ENCODE peak calls at places on chromosomes 3 and 15, in four cellular contexts. T, Q, V and J are unnamed samples.

GRCh38 chr3:46948830-46949671 is 27.5 kb downstream of the CCDC12 start:
- DNase-seq in T (no peak), Q (peak; percentile 50), V (peak; percentile 16), J (no peak)

GRCh38 chr3:19816631-19817030 is 117.4 kb downstream of the EFHB start:
- DNase-seq in V (no peak), Q (peak; percentile 60), T (no peak), J (no peak)

GRCh38 chr3:193975072-193975535 is 160.8 kb upstream of the HES1 start:
- DNase-seq in Q (peak; percentile 94), V (no peak), T (peak; percentile 81), J (no peak)

GRCh38 chr15:23569513-23569912 is 4.0 kb downstream of the MKRN3 start:
- DNase-seq in V (no peak), T (no peak), Q (peak; percentile 13), J (no peak)

GRCh38 chr3:157532529-157533297 is 29.5 kb upstream of the VEPH1 start:
- DNase-seq in Q (peak; percentile 93), V (no peak), T (peak; percentile 68), J (peak; percentile 58)

GRCh38 chr3:183766745-183767606 is 58.4 kb downstream of the MAP6D1 start:
- DNase-seq in Q (peak; percentile 88), T (peak; percentile 54), V (peak; percentile 77), J (no peak)

GRCh38 chr15:70112018-70112395 is 14.3 kb upstream of the TLE3 start:
- DNase-seq in T (no peak), Q (no peak), V (no peak), J (no peak)

GRCh38 chr15:34436956-34437442 is 609 bp downstream of the GOLGA8A start:
- DNase-seq in V (peak; percentile 69), T (peak; percentile 35), Q (peak; percentile 51), J (no peak)

GRCh38 chr3:157160652-157161480 is 919 bp upstream of the CCNL1 start:
- DNase-seq in T (no peak), Q (peak; percentile 68), V (peak; percentile 75), J (peak; percentile 77)

GRCh38 chr3:186452517-186452916 is 90.5 kb upstream of the DGKG start:
- DNase-seq in T (no peak), V (no peak), Q (peak; percentile 27), J (peak; percentile 46)

GRCh38 chr15:64979252-64979710 is 10.4 kb downstream of the SPG21 start:
- DNase-seq in T (no peak), Q (peak; percentile 42), V (no peak), J (no peak)

GRCh38 chr3:157471051-157471450 is 32.2 kb downstream of the VEPH1 start:
- DNase-seq in V (no peak), Q (no peak), T (no peak), J (no peak)

GRCh38 chr3:142966808-142967207 is 3.3 kb upstream of the PAQR9 start:
- DNase-seq in V (no peak), Q (no peak), T (no peak), J (no peak)

GRCh38 chr3:17481116-17481515 is 261.3 kb downstream of the TBC1D5 start:
- DNase-seq in T (no peak), V (no peak), Q (no peak), J (no peak)

GRCh38 chr3:80232760-80233159 is 465.0 kb upstream of the ROBO1 start:
- DNase-seq in T (no peak), V (no peak), Q (peak; percentile 78), J (peak; percentile 10)

GRCh38 chr3:57890874-57891273 is 117.3 kb upstream of the FLNB start:
- DNase-seq in V (no peak), T (no peak), Q (no peak), J (peak; percentile 10)

GRCh38 chr3:156551746-156552145 is 3.2 kb downstream of the SSR3 start:
- DNase-seq in V (no peak), T (no peak), Q (peak; percentile 60), J (peak; percentile 65)

GRCh38 chr15:77064539-77065308 is 6.2 kb downstream of the TSPAN3 start:
- DNase-seq in V (no peak), Q (no peak), T (no peak), J (no peak)

GRCh38 chr3:194890086-194890485 is 204.4 kb downstream of the FAM43A start:
- DNase-seq in Q (no peak), V (no peak), T (no peak), J (no peak)

GRCh38 chr3:189233225-189233858 is 61.6 kb downstream of the TPRG1 start:
- DNase-seq in T (peak; percentile 47), Q (peak; percentile 81), V (no peak), J (no peak)

GRCh38 chr15:70048196-70048565 is 49.5 kb downstream of the TLE3 start:
- DNase-seq in Q (no peak), T (no peak), V (peak; percentile 25), J (no peak)

GRCh38 chr3:31571325-31571724 is 38.6 kb downstream of the STT3B start:
- DNase-seq in T (no peak), Q (no peak), V (no peak), J (no peak)

GRCh38 chr3:133092676-133093075 is 54.5 kb downstream of the TMEM108 start:
- DNase-seq in Q (no peak), V (no peak), T (no peak), J (no peak)

GRCh38 chr15:101240364-101240763 is 11.5 kb downstream of the CHSY1 start:
- DNase-seq in T (no peak), Q (no peak), V (no peak), J (no peak)

GRCh38 chr15:74889882-74890768 is at the start of gene MPI:
- DNase-seq in T (peak; percentile 82), V (peak; percentile 89), Q (peak; percentile 91), J (no peak)

GRCh38 chr15:60932051-60932915 is 296.8 kb downstream of the RORA start:
- DNase-seq in V (peak; percentile 75), Q (peak; percentile 66), T (no peak), J (no peak)

GRCh38 chr3:43960448-43960840 is 269.7 kb downstream of the ABHD5 start:
- DNase-seq in Q (no peak), V (no peak), T (no peak), J (no peak)

GRCh38 chr3:20811631-20812030 is 625.6 kb upstream of the SGO1 start:
- DNase-seq in V (no peak), Q (no peak), T (no peak), J (peak; percentile 11)

GRCh38 chr3:127177226-127177625 is 15.7 kb upstream of the PRR23E start:
- DNase-seq in T (no peak), Q (peak; percentile 21), V (no peak), J (no peak)

GRCh38 chr3:31592764-31593163 is 60.0 kb downstream of the STT3B start:
- DNase-seq in V (no peak), T (no peak), Q (no peak), J (no peak)

GRCh38 chr15:95032181-95032580 is 800.8 kb downstream of the MCTP2 start:
- DNase-seq in Q (no peak), V (no peak), T (no peak), J (no peak)

GRCh38 chr3:96434616-96435015 is 379.8 kb upstream of the EPHA6 start:
- DNase-seq in V (no peak), T (no peak), Q (no peak), J (no peak)

GRCh38 chr3:111338059-111338698 is 203.8 kb upstream of the CD96 start:
- DNase-seq in Q (peak; percentile 88), T (no peak), V (peak; percentile 54), J (no peak)

GRCh38 chr3:113839551-113839950 is 963 bp downstream of the GRAMD1C start:
- DNase-seq in T (no peak), Q (no peak), V (no peak), J (no peak)
- H3K4me3 ChIP-seq in T (no peak overlapping the region), Q (no peak overlapping the region), V (no peak overlapping the region), J (no peak overlapping the region)

DNA sequence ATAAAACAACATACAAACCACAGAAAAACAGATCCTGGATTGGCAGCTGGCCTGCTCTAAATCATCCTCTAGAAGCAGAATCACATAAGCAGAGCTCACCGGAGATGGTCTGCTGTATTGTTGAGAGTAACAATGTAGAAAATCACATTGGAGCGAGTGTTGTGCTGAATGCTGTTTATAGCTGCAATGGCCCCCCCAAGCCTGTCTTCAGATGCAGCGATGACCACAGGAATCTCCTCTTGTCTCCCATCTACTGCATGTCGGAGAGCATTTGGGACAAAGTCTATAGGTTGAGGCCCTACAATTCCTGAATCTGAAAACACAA is 8.0 kb downstream of the GLT8D1 start:
- DNase-seq in Q (no peak), T (no peak), V (no peak), J (no peak)
- H3K36me3 ChIP-seq in Q (peaks cover 22% of the 10 kb centered on the region), T (peaks cover 73% of the 10 kb centered on the region), V (peaks cover 47% of the 10 kb centered on the region), J (peaks cover 28% of the 10 kb centered on the region)

DNA sequence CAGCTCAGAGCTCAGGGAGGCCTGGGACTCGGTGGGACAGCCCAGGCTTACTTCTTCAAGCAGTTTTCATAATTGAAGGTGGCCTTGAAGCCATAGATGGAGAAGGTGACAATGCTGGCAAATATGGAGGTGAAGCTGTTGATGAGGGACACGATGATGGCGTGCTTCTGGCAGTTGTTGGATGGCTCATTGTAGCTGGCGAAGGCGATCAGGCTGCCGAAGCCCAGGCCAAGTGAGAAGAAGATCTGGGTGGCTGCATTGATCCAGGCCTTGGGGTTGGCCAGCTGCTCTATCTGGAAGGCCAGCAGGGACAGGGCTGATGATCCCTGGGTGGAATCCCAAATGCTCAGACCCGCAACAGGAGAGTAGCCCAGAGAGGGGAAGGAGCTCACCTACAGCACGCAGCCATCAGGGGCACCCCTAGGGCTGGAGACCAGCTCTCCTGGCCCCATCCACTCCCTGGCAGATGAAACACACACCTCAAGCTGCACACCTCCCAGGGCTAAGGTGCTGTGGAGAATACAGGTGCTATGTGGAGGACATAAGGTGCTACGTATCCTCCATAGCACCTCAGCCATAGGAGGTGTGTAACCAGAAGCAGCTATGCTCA is 25.1 kb downstream of the SLC6A20 start:
- DNase-seq in Q (no peak), T (no peak), V (no peak), J (no peak)
- H3K27me3 ChIP-seq in Q (no peaks in the 10 kb centered on the region), T (peaks cover 3% of the 10 kb centered on the region), V (no peaks in the 10 kb centered on the region), J (peaks cover 13% of the 10 kb centered on the region)

GRCh38 chr3:147945968-147946519 is 536.9 kb downstream of the ZIC1 start:
- DNase-seq in V (no peak), T (no peak), Q (peak; percentile 57), J (peak; percentile 80)
- H3K4me3 ChIP-seq in V (no peak overlapping the region), T (no peak overlapping the region), Q (no peak overlapping the region), J (peak overlapping the region; percentile 19)

GRCh38 chr3:18630295-18630694 is 205.2 kb upstream of the SATB1 start:
- DNase-seq in Q (no peak), T (no peak), V (no peak), J (no peak)

GRCh38 chr3:18635215-18635614 is 210.1 kb upstream of the SATB1 start:
- DNase-seq in T (no peak), V (no peak), Q (no peak), J (no peak)

GRCh38 chr3:18634451-18634850 is 209.3 kb upstream of the SATB1 start:
- DNase-seq in V (no peak), T (no peak), Q (no peak), J (no peak)

DNA sequence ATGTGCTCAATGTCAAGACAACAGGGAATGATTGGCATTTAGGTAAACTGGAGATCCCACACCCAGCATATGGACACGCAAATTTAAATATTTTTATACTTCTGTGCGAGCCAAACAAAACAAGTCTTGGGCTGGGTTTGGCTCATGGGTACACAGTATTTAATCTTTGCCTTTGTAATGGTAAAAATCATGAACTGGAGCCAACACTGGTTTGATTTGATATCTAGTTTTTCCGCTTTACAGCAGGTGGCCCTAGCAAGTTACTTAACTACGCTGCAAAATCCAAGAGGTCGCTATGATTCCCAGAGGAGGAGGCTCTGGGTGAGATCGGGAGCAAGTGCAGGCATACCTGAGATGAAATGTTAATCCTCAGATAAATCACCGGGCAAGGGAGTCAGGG is 207.9 kb upstream of the SATB1 start:
- DNase-seq in T (no peak), Q (peak; percentile 14), V (no peak), J (no peak)
- H3K36me3 ChIP-seq in T (no peaks in the 10 kb centered on the region), Q (no peaks in the 10 kb centered on the region), V (no peaks in the 10 kb centered on the region), J (no peaks in the 10 kb centered on the region)